ENCODE peak calls at places on chromosomes 3 and 15, in ten cellular contexts. One of them, this sample, is unnamed. For H3K9me3, the result is how much of the 10 kb centered on the place peaks cover.

GRCh38 chr3:8324727-8325126 is 176.9 kb upstream of the LMCD1 start:
- DNase-seq in mesenchymal stem cell: peak
- DNase-seq in heart left ventricle: peak
- DNase-seq in psoas muscle: peak
- DNase-seq in endothelial cell of umbilical vein: peak
- DNase-seq in cardiac muscle cell: peak
- DNase-seq in iPS DF 6.9: no peak
- DNase-seq in lower lobe of right lung: no peak
- DNase-seq in esophagus squamous epithelium: no peak
- DNase-seq in pancreas: no peak
- DNase-seq in this sample: peak

GRCh38 chr3:159528251-159528895 is 460.3 kb upstream of the IL12A start:
- DNase-seq in mesenchymal stem cell: no peak
- DNase-seq in heart left ventricle: no peak
- DNase-seq in psoas muscle: no peak
- DNase-seq in endothelial cell of umbilical vein: no peak
- DNase-seq in cardiac muscle cell: no peak
- DNase-seq in iPS DF 6.9: no peak
- DNase-seq in lower lobe of right lung: no peak
- DNase-seq in esophagus squamous epithelium: no peak
- DNase-seq in pancreas: no peak
- DNase-seq in this sample: no peak

GRCh38 chr15:49093252-49094105 is 47.2 kb upstream of the SECISBP2L start:
- DNase-seq in mesenchymal stem cell: no peak
- DNase-seq in heart left ventricle: no peak
- DNase-seq in psoas muscle: no peak
- DNase-seq in endothelial cell of umbilical vein: no peak
- DNase-seq in cardiac muscle cell: no peak
- DNase-seq in iPS DF 6.9: no peak
- DNase-seq in lower lobe of right lung: no peak
- DNase-seq in esophagus squamous epithelium: no peak
- DNase-seq in pancreas: no peak
- DNase-seq in this sample: no peak

GRCh38 chr15:87777054-87777498 is 479.5 kb downstream of the NTRK3 start:
- DNase-seq in mesenchymal stem cell: peak
- DNase-seq in heart left ventricle: peak
- DNase-seq in psoas muscle: no peak
- DNase-seq in endothelial cell of umbilical vein: no peak
- DNase-seq in cardiac muscle cell: peak
- DNase-seq in iPS DF 6.9: no peak
- DNase-seq in lower lobe of right lung: no peak
- DNase-seq in esophagus squamous epithelium: no peak
- DNase-seq in pancreas: no peak
- DNase-seq in this sample: no peak

GRCh38 chr3:64022451-64023186 is 675 bp downstream of the PSMD6 start:
- DNase-seq in mesenchymal stem cell: peak
- DNase-seq in heart left ventricle: no peak
- DNase-seq in psoas muscle: peak
- DNase-seq in endothelial cell of umbilical vein: peak
- DNase-seq in cardiac muscle cell: peak
- DNase-seq in iPS DF 6.9: no peak
- DNase-seq in lower lobe of right lung: no peak
- DNase-seq in esophagus squamous epithelium: no peak
- DNase-seq in pancreas: peak
- DNase-seq in this sample: no peak

GRCh38 chr3:42053476-42053875 is 37.7 kb upstream of the TRAK1 start:
- DNase-seq in mesenchymal stem cell: no peak
- DNase-seq in heart left ventricle: peak
- DNase-seq in psoas muscle: peak
- DNase-seq in endothelial cell of umbilical vein: no peak
- DNase-seq in cardiac muscle cell: no peak
- DNase-seq in iPS DF 6.9: no peak
- DNase-seq in lower lobe of right lung: no peak
- DNase-seq in esophagus squamous epithelium: no peak
- DNase-seq in pancreas: no peak
- DNase-seq in this sample: peak

GRCh38 chr3:52053307-52054304 is 2.8 kb downstream of the DUSP7 start:
- DNase-seq in mesenchymal stem cell: peak
- DNase-seq in heart left ventricle: no peak
- DNase-seq in psoas muscle: peak
- DNase-seq in endothelial cell of umbilical vein: peak
- DNase-seq in cardiac muscle cell: peak
- DNase-seq in iPS DF 6.9: no peak
- DNase-seq in lower lobe of right lung: peak
- DNase-seq in esophagus squamous epithelium: no peak
- DNase-seq in pancreas: no peak
- DNase-seq in this sample: no peak

GRCh38 chr15:100448481-100448880 is 80.3 kb downstream of the CERS3 start:
- DNase-seq in mesenchymal stem cell: no peak
- DNase-seq in heart left ventricle: no peak
- DNase-seq in psoas muscle: no peak
- DNase-seq in endothelial cell of umbilical vein: no peak
- DNase-seq in cardiac muscle cell: no peak
- DNase-seq in iPS DF 6.9: no peak
- DNase-seq in lower lobe of right lung: no peak
- DNase-seq in esophagus squamous epithelium: no peak
- DNase-seq in pancreas: no peak
- DNase-seq in this sample: no peak

GRCh38 chr3:101938262-101938847 is 89.0 kb downstream of the NFKBIZ start:
- DNase-seq in mesenchymal stem cell: peak
- DNase-seq in heart left ventricle: no peak
- DNase-seq in psoas muscle: no peak
- DNase-seq in endothelial cell of umbilical vein: peak
- DNase-seq in cardiac muscle cell: no peak
- DNase-seq in iPS DF 6.9: no peak
- DNase-seq in lower lobe of right lung: no peak
- DNase-seq in esophagus squamous epithelium: no peak
- DNase-seq in pancreas: no peak
- DNase-seq in this sample: no peak

GRCh38 chr3:193903976-193904375 is 232.0 kb upstream of the HES1 start:
- DNase-seq in mesenchymal stem cell: no peak
- DNase-seq in heart left ventricle: no peak
- DNase-seq in psoas muscle: no peak
- DNase-seq in endothelial cell of umbilical vein: no peak
- DNase-seq in cardiac muscle cell: no peak
- DNase-seq in iPS DF 6.9: no peak
- DNase-seq in lower lobe of right lung: no peak
- DNase-seq in esophagus squamous epithelium: no peak
- DNase-seq in pancreas: no peak
- DNase-seq in this sample: no peak

GRCh38 chr3:11703185-11703584 is 59.5 kb upstream of the VGLL4 start:
- DNase-seq in mesenchymal stem cell: no peak
- DNase-seq in heart left ventricle: no peak
- DNase-seq in psoas muscle: no peak
- DNase-seq in endothelial cell of umbilical vein: no peak
- DNase-seq in cardiac muscle cell: no peak
- DNase-seq in iPS DF 6.9: no peak
- DNase-seq in lower lobe of right lung: no peak
- DNase-seq in esophagus squamous epithelium: no peak
- DNase-seq in pancreas: no peak
- DNase-seq in this sample: no peak

GRCh38 chr15:42735382-42736165 is 1.4 kb downstream of the CDAN1 start:
- DNase-seq in mesenchymal stem cell: no peak
- DNase-seq in heart left ventricle: no peak
- DNase-seq in psoas muscle: no peak
- DNase-seq in endothelial cell of umbilical vein: no peak
- DNase-seq in cardiac muscle cell: no peak
- DNase-seq in iPS DF 6.9: no peak
- DNase-seq in lower lobe of right lung: no peak
- DNase-seq in esophagus squamous epithelium: no peak
- DNase-seq in pancreas: no peak
- DNase-seq in this sample: peak

DNA sequence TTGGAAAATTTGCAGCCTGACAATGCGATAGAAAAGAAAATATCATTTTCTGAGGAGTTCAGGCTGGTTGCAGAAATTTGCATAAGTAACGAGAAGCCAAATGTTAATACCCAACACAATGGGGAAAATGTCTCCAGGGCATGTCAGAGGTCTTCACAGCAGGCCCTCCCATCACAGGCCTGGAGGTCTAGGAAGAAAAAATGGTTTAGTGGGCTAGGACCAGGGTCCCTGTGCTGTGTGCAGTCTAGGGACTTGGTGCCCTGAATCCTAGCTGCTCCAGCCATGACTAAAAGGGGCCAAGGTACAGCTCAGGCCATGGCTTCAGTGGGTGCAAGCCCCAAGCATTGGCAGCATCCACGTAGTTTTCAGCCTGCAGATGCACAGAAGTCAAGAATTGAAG is 14.5 kb upstream of the AP4E1 start:
- DNase-seq in mesenchymal stem cell: no peak
- DNase-seq in heart left ventricle: no peak
- DNase-seq in psoas muscle: no peak
- DNase-seq in endothelial cell of umbilical vein: no peak
- DNase-seq in cardiac muscle cell: no peak
- DNase-seq in iPS DF 6.9: no peak
- DNase-seq in lower lobe of right lung: no peak
- DNase-seq in esophagus squamous epithelium: no peak
- DNase-seq in pancreas: no peak
- DNase-seq in this sample: no peak
- H3K9me3 ChIP-seq in mesenchymal stem cell: under half
- H3K9me3 ChIP-seq in heart left ventricle: under half
- H3K9me3 ChIP-seq in psoas muscle: under half
- H3K9me3 ChIP-seq in endothelial cell of umbilical vein: under half
- H3K9me3 ChIP-seq in cardiac muscle cell: under half
- H3K9me3 ChIP-seq in iPS DF 6.9: under half
- H3K9me3 ChIP-seq in lower lobe of right lung: under half
- H3K9me3 ChIP-seq in esophagus squamous epithelium: under half
- H3K9me3 ChIP-seq in pancreas: under half
- H3K9me3 ChIP-seq in this sample: under half

GRCh38 chr15:20348291-20348899 is 193.2 kb downstream of the GOLGA6L6 start:
- DNase-seq in mesenchymal stem cell: no peak
- DNase-seq in heart left ventricle: no peak
- DNase-seq in psoas muscle: no peak
- DNase-seq in endothelial cell of umbilical vein: no peak
- DNase-seq in cardiac muscle cell: no peak
- DNase-seq in iPS DF 6.9: no peak
- DNase-seq in lower lobe of right lung: no peak
- DNase-seq in esophagus squamous epithelium: no peak
- DNase-seq in pancreas: no peak
- DNase-seq in this sample: peak
- H3K9me3 ChIP-seq in mesenchymal stem cell: under half
- H3K9me3 ChIP-seq in heart left ventricle: under half
- H3K9me3 ChIP-seq in psoas muscle: under half
- H3K9me3 ChIP-seq in endothelial cell of umbilical vein: half or more
- H3K9me3 ChIP-seq in cardiac muscle cell: under half
- H3K9me3 ChIP-seq in iPS DF 6.9: half or more
- H3K9me3 ChIP-seq in lower lobe of right lung: under half
- H3K9me3 ChIP-seq in esophagus squamous epithelium: under half
- H3K9me3 ChIP-seq in pancreas: under half
- H3K9me3 ChIP-seq in this sample: under half

DNA sequence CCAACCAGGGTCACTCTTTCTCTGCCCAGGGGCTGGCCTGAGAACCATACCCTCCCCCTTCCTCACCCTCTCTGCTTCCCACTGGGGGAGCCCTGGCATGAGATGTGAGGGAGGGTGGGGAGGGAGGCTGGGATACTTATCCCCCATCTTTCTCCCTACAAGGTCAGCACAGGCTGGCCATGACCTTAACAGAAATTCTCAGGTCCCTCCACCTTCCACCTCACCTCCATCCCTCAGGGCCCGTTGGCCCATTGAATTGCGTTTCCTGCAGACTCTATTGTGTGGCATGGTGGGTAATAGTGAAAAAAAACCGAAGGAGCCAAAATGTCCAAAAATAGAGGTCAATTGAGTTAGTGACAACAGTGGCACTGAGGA is 159.5 kb downstream of the OR4M2 start:
- DNase-seq in mesenchymal stem cell: no peak
- DNase-seq in heart left ventricle: no peak
- DNase-seq in psoas muscle: no peak
- DNase-seq in endothelial cell of umbilical vein: no peak
- DNase-seq in cardiac muscle cell: no peak
- DNase-seq in iPS DF 6.9: no peak
- DNase-seq in lower lobe of right lung: no peak
- DNase-seq in esophagus squamous epithelium: no peak
- DNase-seq in pancreas: no peak
- DNase-seq in this sample: peak
- H3K9me3 ChIP-seq in mesenchymal stem cell: under half
- H3K9me3 ChIP-seq in heart left ventricle: under half
- H3K9me3 ChIP-seq in psoas muscle: under half
- H3K9me3 ChIP-seq in endothelial cell of umbilical vein: under half
- H3K9me3 ChIP-seq in cardiac muscle cell: under half
- H3K9me3 ChIP-seq in iPS DF 6.9: under half
- H3K9me3 ChIP-seq in lower lobe of right lung: under half
- H3K9me3 ChIP-seq in esophagus squamous epithelium: under half
- H3K9me3 ChIP-seq in pancreas: under half
- H3K9me3 ChIP-seq in this sample: under half

DNA sequence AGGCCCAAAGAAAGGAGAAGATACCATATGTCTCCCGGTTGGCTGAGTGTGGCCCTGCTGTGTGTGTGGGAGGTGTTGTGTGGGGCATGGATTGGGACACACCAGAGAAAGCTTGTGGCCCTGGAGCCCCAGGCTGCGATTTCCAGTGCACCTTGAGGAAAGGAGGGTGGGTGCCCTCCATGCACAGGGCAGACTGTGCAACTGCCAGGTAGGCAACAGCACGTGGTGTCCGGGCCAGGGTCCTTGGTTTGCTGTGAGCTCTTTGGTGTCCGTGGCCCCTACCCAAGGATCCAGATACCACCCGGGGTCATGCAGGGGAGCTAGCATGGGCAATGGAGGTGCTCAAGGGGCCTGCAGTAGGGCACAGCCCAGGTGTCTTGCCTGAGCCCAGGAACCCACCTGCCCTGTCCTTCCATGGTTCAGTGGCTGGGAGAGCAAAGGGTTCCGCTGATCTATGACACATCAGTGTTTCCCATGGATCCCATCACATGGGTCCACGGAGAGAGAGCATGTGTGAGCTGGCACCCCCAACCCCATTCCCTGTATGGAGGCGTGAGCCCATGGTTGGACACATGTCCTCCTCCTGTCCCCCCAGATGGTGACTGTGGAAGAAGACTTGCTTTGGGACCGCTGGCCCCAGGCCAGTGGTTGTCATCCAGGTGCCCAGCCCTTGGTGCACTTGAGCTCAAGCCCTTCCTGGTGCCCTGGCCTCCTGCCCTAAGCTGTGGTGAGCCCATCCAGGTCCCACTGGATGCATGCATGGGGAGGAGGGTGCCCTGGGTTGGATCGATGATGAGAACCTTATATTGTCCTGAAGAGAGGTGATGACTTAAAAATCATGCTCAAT is 223.4 kb downstream of the SNRPN start:
- DNase-seq in mesenchymal stem cell: no peak
- DNase-seq in heart left ventricle: peak
- DNase-seq in psoas muscle: peak
- DNase-seq in endothelial cell of umbilical vein: no peak
- DNase-seq in cardiac muscle cell: no peak
- DNase-seq in iPS DF 6.9: no peak
- DNase-seq in lower lobe of right lung: peak
- DNase-seq in esophagus squamous epithelium: no peak
- DNase-seq in pancreas: peak
- DNase-seq in this sample: peak
- H3K9me3 ChIP-seq in mesenchymal stem cell: under half
- H3K9me3 ChIP-seq in heart left ventricle: under half
- H3K9me3 ChIP-seq in psoas muscle: under half
- H3K9me3 ChIP-seq in endothelial cell of umbilical vein: under half
- H3K9me3 ChIP-seq in cardiac muscle cell: under half
- H3K9me3 ChIP-seq in iPS DF 6.9: under half
- H3K9me3 ChIP-seq in lower lobe of right lung: under half
- H3K9me3 ChIP-seq in esophagus squamous epithelium: under half
- H3K9me3 ChIP-seq in pancreas: under half
- H3K9me3 ChIP-seq in this sample: under half